ENCODE peak calls at places on chromosomes 5 and 9, in six cellular contexts. One of them, this sample, is unnamed.
A peak's percentile ranks its signal among the peaks of the same experiment; 100 is the strongest.

GRCh38 chr5:98775962-98776687 is 2.7 kb downstream of the RGMB start:
- DNase-seq in astrocyte of the spinal cord: peak; percentile 91
- DNase-seq in mesothelial cell of epicardium: no peak
- DNase-seq in mucosa of descending colon: no peak
- DNase-seq in HFFc6: peak; percentile 84
- DNase-seq in heart right ventricle: no peak
- DNase-seq in this sample: no peak

GRCh38 chr5:97192580-97193421 is 9.8 kb upstream of the RIOK2 start:
- DNase-seq in HFFc6: no peak
- DNase-seq in mesothelial cell of epicardium: no peak
- DNase-seq in mucosa of descending colon: no peak
- DNase-seq in heart right ventricle: no peak
- DNase-seq in astrocyte of the spinal cord: peak; percentile 9
- DNase-seq in this sample: no peak

GRCh38 chr9:91374939-91375338 is 13.2 kb upstream of the AUH start:
- DNase-seq in heart right ventricle: no peak
- DNase-seq in mesothelial cell of epicardium: no peak
- DNase-seq in HFFc6: peak; percentile 91
- DNase-seq in astrocyte of the spinal cord: peak; percentile 62
- DNase-seq in mucosa of descending colon: no peak
- DNase-seq in this sample: no peak

GRCh38 chr5:124053340-124053739 is 541.4 kb downstream of the CSNK1G3 start:
- DNase-seq in HFFc6: no peak
- DNase-seq in astrocyte of the spinal cord: no peak
- DNase-seq in mesothelial cell of epicardium: no peak
- DNase-seq in mucosa of descending colon: no peak
- DNase-seq in heart right ventricle: no peak
- DNase-seq in this sample: no peak

GRCh38 chr9:74951725-74952151 is 974 bp downstream of the C9orf40 start:
- DNase-seq in mucosa of descending colon: peak; percentile 75
- DNase-seq in HFFc6: peak; percentile 0
- DNase-seq in heart right ventricle: peak; percentile 52
- DNase-seq in mesothelial cell of epicardium: no peak
- DNase-seq in astrocyte of the spinal cord: peak; percentile 23
- DNase-seq in this sample: peak; percentile 59

GRCh38 chr5:148070621-148071020 is 6.8 kb downstream of the SPINK5 start:
- DNase-seq in mesothelial cell of epicardium: no peak
- DNase-seq in astrocyte of the spinal cord: no peak
- DNase-seq in mucosa of descending colon: no peak
- DNase-seq in heart right ventricle: no peak
- DNase-seq in HFFc6: no peak
- DNase-seq in this sample: no peak

GRCh38 chr5:57094753-57095683 is 78.8 kb upstream of the GPBP1 start:
- DNase-seq in mucosa of descending colon: peak; percentile 84
- DNase-seq in HFFc6: peak; percentile 8
- DNase-seq in mesothelial cell of epicardium: no peak
- DNase-seq in astrocyte of the spinal cord: no peak
- DNase-seq in heart right ventricle: no peak
- DNase-seq in this sample: no peak

GRCh38 chr5:77266291-77266690 is 55.8 kb downstream of the PDE8B start:
- DNase-seq in astrocyte of the spinal cord: peak; percentile 39
- DNase-seq in heart right ventricle: no peak
- DNase-seq in mucosa of descending colon: no peak
- DNase-seq in HFFc6: peak; percentile 28
- DNase-seq in mesothelial cell of epicardium: no peak
- DNase-seq in this sample: no peak

GRCh38 chr5:5683174-5683573 is 260.7 kb downstream of the ICE1 start:
- DNase-seq in heart right ventricle: no peak
- DNase-seq in astrocyte of the spinal cord: no peak
- DNase-seq in mucosa of descending colon: no peak
- DNase-seq in mesothelial cell of epicardium: no peak
- DNase-seq in HFFc6: no peak
- DNase-seq in this sample: no peak

GRCh38 chr9:95382433-95382832 is 64.9 kb upstream of the FANCC start:
- DNase-seq in heart right ventricle: no peak
- DNase-seq in mucosa of descending colon: no peak
- DNase-seq in astrocyte of the spinal cord: no peak
- DNase-seq in HFFc6: no peak
- DNase-seq in mesothelial cell of epicardium: no peak
- DNase-seq in this sample: no peak

GRCh38 chr9:133821606-133822438 is 83.7 kb upstream of the SARDH start:
- DNase-seq in mesothelial cell of epicardium: no peak
- DNase-seq in HFFc6: no peak
- DNase-seq in astrocyte of the spinal cord: peak; percentile 76
- DNase-seq in mucosa of descending colon: no peak
- DNase-seq in heart right ventricle: no peak
- DNase-seq in this sample: no peak

GRCh38 chr9:15357050-15357653 is 50.1 kb upstream of the TTC39B start:
- DNase-seq in mucosa of descending colon: peak; percentile 81
- DNase-seq in HFFc6: no peak
- DNase-seq in astrocyte of the spinal cord: no peak
- DNase-seq in mesothelial cell of epicardium: no peak
- DNase-seq in heart right ventricle: no peak
- DNase-seq in this sample: no peak

GRCh38 chr5:17340816-17341215 is 123.4 kb downstream of the BASP1 start:
- DNase-seq in HFFc6: no peak
- DNase-seq in heart right ventricle: no peak
- DNase-seq in astrocyte of the spinal cord: peak; percentile 52
- DNase-seq in mesothelial cell of epicardium: no peak
- DNase-seq in mucosa of descending colon: no peak
- DNase-seq in this sample: no peak

GRCh38 chr5:176542596-176543427 is 5.6 kb upstream of the RNF44 start:
- DNase-seq in mucosa of descending colon: peak; percentile 71
- DNase-seq in HFFc6: no peak
- DNase-seq in mesothelial cell of epicardium: no peak
- DNase-seq in astrocyte of the spinal cord: no peak
- DNase-seq in heart right ventricle: peak; percentile 44
- DNase-seq in this sample: peak; percentile 42

GRCh38 chr5:72554897-72555296 is 47.7 kb upstream of the ZNF366 start:
- DNase-seq in HFFc6: no peak
- DNase-seq in heart right ventricle: no peak
- DNase-seq in mucosa of descending colon: no peak
- DNase-seq in astrocyte of the spinal cord: no peak
- DNase-seq in mesothelial cell of epicardium: no peak
- DNase-seq in this sample: no peak

GRCh38 chr5:138461343-138462125 is 3.7 kb upstream of the EGR1 start:
- DNase-seq in HFFc6: peak; percentile 71
- DNase-seq in heart right ventricle: no peak
- DNase-seq in astrocyte of the spinal cord: peak; percentile 62
- DNase-seq in mucosa of descending colon: no peak
- DNase-seq in mesothelial cell of epicardium: no peak
- DNase-seq in this sample: no peak

GRCh38 chr5:138464018-138464387 is 1.3 kb upstream of the EGR1 start:
- DNase-seq in mesothelial cell of epicardium: peak; percentile 96
- DNase-seq in HFFc6: peak; percentile 94
- DNase-seq in astrocyte of the spinal cord: peak; percentile 96
- DNase-seq in heart right ventricle: peak; percentile 98
- DNase-seq in mucosa of descending colon: peak; percentile 98
- DNase-seq in this sample: peak; percentile 95

GRCh38 chr5:138465288-138466057 is at the start of gene EGR1:
- DNase-seq in heart right ventricle: peak; percentile 92
- DNase-seq in astrocyte of the spinal cord: peak; percentile 97
- DNase-seq in mesothelial cell of epicardium: peak; percentile 88
- DNase-seq in HFFc6: peak; percentile 96
- DNase-seq in mucosa of descending colon: peak; percentile 95
- DNase-seq in this sample: peak; percentile 95

GRCh38 chr5:138464388-138465287 is 641 bp upstream of the EGR1 start:
- DNase-seq in HFFc6: peak; percentile 99
- DNase-seq in mesothelial cell of epicardium: peak; percentile 95
- DNase-seq in heart right ventricle: peak; percentile 91
- DNase-seq in mucosa of descending colon: peak; percentile 95
- DNase-seq in astrocyte of the spinal cord: peak; percentile 99
- DNase-seq in this sample: peak; percentile 94

DNA sequence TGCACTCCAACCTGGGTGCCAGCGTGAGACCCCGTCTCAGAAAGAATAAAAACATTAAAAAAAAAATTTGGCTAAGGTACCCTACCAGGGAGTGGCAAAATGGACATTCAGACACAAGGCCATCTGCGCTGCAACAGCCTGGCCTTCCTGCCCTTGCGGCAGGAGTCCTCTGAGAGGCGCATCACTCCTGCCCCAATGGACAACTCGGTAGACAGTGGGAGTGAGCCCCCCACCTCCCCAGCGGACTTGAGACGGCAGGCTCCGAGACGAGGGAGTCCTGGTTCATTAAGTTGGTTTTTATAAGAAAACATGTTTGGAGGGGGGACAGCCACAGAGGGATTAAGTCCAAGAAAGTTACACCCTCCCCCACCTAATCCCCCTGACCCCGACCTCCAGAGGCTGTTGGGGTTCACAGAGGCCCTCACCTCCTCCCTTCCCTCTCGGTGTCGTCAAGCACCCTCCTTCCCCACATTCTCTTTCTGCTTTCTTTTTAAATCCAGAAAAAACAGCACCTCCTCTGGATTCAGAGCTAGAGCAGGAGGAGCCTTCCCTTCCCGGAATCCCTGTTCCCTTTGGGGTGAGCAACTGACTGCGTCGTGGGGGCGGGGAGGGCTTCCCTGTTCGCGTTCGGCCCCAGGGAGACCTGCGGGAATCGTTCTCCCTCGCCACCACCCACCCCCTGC is 1.8 kb upstream of the EGR1 start:
- DNase-seq in heart right ventricle: no peak
- DNase-seq in mucosa of descending colon: peak; percentile 64
- DNase-seq in HFFc6: no peak
- DNase-seq in astrocyte of the spinal cord: no peak
- DNase-seq in mesothelial cell of epicardium: no peak
- DNase-seq in this sample: no peak
- TF ChIP-seq CTCF in heart right ventricle: no peak
- TF ChIP-seq CTCF in mucosa of descending colon: no peak
- TF ChIP-seq CTCF in HFFc6: no peak
- TF ChIP-seq CTCF in astrocyte of the spinal cord: peak; percentile 24
- TF ChIP-seq CTCF in mesothelial cell of epicardium: no peak
- TF ChIP-seq CTCF in this sample: no peak

GRCh38 chr5:178730940-178731265 is 444 bp upstream of the ZNF354A start:
- DNase-seq in mesothelial cell of epicardium: no peak
- DNase-seq in HFFc6: no peak
- DNase-seq in heart right ventricle: no peak
- DNase-seq in mucosa of descending colon: no peak
- DNase-seq in astrocyte of the spinal cord: no peak
- DNase-seq in this sample: no peak

GRCh38 chr5:178732281-178732680 is 1.8 kb upstream of the ZNF354A start:
- DNase-seq in mesothelial cell of epicardium: no peak
- DNase-seq in mucosa of descending colon: no peak
- DNase-seq in astrocyte of the spinal cord: no peak
- DNase-seq in HFFc6: no peak
- DNase-seq in heart right ventricle: no peak
- DNase-seq in this sample: no peak
- TF ChIP-seq CTCF in mesothelial cell of epicardium: no peak
- TF ChIP-seq CTCF in mucosa of descending colon: no peak
- TF ChIP-seq CTCF in astrocyte of the spinal cord: no peak
- TF ChIP-seq CTCF in HFFc6: no peak
- TF ChIP-seq CTCF in heart right ventricle: no peak
- TF ChIP-seq CTCF in this sample: no peak

DNA sequence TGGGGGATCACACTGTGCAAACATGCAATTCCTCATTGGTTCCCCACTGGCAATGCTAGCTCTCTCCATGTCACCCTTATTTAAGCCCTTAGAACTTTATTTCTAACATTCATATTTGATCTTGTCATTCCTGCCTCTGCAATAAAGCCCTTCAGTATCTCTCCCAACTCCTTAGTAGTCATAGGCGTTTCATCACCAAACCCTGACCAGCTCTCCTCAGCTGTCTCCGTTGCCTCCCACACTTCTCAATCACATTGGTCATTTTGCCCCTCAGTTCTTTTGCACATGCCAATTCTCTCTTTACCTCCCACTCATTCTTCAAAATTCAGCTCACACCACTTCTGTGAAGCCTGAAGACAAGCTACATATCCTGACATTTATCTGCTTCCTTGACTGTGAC is 2.8 kb upstream of the RUSC2 start:
- DNase-seq in mucosa of descending colon: no peak
- DNase-seq in astrocyte of the spinal cord: no peak
- DNase-seq in heart right ventricle: no peak
- DNase-seq in mesothelial cell of epicardium: no peak
- DNase-seq in HFFc6: no peak
- DNase-seq in this sample: no peak
- TF ChIP-seq CTCF in mucosa of descending colon: no peak
- TF ChIP-seq CTCF in astrocyte of the spinal cord: no peak
- TF ChIP-seq CTCF in heart right ventricle: no peak
- TF ChIP-seq CTCF in mesothelial cell of epicardium: no peak
- TF ChIP-seq CTCF in HFFc6: no peak
- TF ChIP-seq CTCF in this sample: no peak

DNA sequence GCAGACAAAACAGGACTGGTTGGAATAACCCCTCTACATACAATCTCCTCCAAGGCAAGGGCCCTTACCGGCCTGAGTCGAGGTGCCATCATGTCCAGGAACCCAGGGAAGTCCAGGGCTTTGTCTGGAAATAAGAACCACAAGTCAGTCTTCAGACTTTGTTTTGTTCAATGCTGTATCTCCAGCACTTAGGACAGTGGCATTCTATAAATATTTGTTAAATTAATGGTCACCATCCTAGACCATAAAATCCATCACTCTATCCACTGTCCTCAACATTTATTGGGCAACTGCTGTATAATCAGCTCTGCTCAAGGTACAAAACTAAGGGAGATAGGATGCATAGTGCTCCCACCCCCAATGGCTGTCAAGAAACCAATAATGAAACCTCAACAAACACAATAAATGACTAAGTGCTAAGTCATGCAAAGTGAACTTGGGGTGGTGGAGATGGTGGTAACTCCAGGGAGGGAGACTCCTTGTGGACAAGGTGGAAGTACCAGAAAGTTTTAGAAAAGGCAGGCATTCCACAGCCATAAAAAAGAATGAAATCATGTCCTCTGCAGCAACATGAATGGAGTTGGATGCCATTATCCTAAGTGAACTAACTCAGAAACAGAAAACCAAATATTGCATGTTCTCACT is 5.0 kb downstream of the RELL2 start:
- DNase-seq in mesothelial cell of epicardium: no peak
- DNase-seq in HFFc6: peak; percentile 79
- DNase-seq in heart right ventricle: no peak
- DNase-seq in mucosa of descending colon: no peak
- DNase-seq in astrocyte of the spinal cord: peak; percentile 65
- DNase-seq in this sample: no peak
- TF ChIP-seq CTCF in mesothelial cell of epicardium: no peak
- TF ChIP-seq CTCF in HFFc6: peak; percentile 76
- TF ChIP-seq CTCF in heart right ventricle: no peak
- TF ChIP-seq CTCF in mucosa of descending colon: no peak
- TF ChIP-seq CTCF in astrocyte of the spinal cord: peak; percentile 41
- TF ChIP-seq CTCF in this sample: no peak

This sample was measured in nephron progenitor cell.